ENCODE peak calls at places on chromosome 2, in eight cellular contexts. N is HT1080; J is progenitor cell of endocrine pancreas; H is epithelial cell of esophagus; P is stimulated activated CD4-positive, alpha-beta T cell treated with anti-CD3 and anti-CD28 coated beads, TNF-alpha, amount 100 ng/mL, for 4 hours; S is iris pigment epithelial cell; F is HuH-7.5; W is posterior cingulate gyrus. U is an unnamed sample.

GRCh38 chr2:14297906-14298305 is 334.6 kb upstream of the LRATD1 start:
- DNase-seq in N (no peak), J (no peak), H (peak; percentile 26), P (no peak), S (peak; percentile 4), F (no peak), W (no peak), U (no peak)

GRCh38 chr2:217033191-217033590 is 173.3 kb upstream of the TNP1 start:
- DNase-seq in N (no peak), J (no peak), H (no peak), P (no peak), S (no peak), F (no peak), W (no peak), U (no peak)

GRCh38 chr2:233448220-233448559 is 93.9 kb downstream of the DGKD start:
- DNase-seq in N (no peak), J (no peak), H (peak; percentile 11), P (no peak), S (peak; percentile 15), F (no peak), W (peak; percentile 35), U (peak; percentile 27)

GRCh38 chr2:95303191-95303914 is 6.2 kb downstream of the KCNIP3 start:
- DNase-seq in N (no peak), J (no peak), H (no peak), P (no peak), S (no peak), F (no peak), W (peak; percentile 90), U (no peak)

GRCh38 chr2:33583194-33583938 is 15.7 kb downstream of the FAM98A start:
- DNase-seq in N (peak; percentile 18), J (no peak), H (peak; percentile 33), P (no peak), S (peak; percentile 32), F (no peak), W (no peak), U (peak; percentile 36)

GRCh38 chr2:8544168-8544785 is 137.6 kb upstream of the ID2 start:
- DNase-seq in N (no peak), J (no peak), H (no peak), P (no peak), S (no peak), F (no peak), W (no peak), U (no peak)

GRCh38 chr2:19358242-19359020 is at the start of gene OSR1:
- DNase-seq in N (no peak), J (peak; percentile 52), H (peak; percentile 58), P (no peak), S (peak; percentile 71), F (peak; percentile 75), W (peak; percentile 83), U (peak; percentile 53)

GRCh38 chr2:15940661-15941482 is 522 bp downstream of the MYCN start:
- DNase-seq in N (no peak), J (peak; percentile 15), H (peak; percentile 11), P (no peak), S (peak; percentile 3), F (peak; percentile 47), W (no peak), U (no peak)

GRCh38 chr2:225337183-225337582 is 62.3 kb upstream of the NYAP2 start:
- DNase-seq in N (peak; percentile 75), J (no peak), H (peak; percentile 13), P (no peak), S (peak; percentile 93), F (no peak), W (no peak), U (no peak)

GRCh38 chr2:136281281-136282117 is 163.6 kb upstream of the CXCR4 start:
- DNase-seq in N (no peak), J (no peak), H (no peak), P (peak; percentile 7), S (no peak), F (no peak), W (no peak), U (no peak)

GRCh38 chr2:239983004-239983778 is 42.0 kb downstream of the NDUFA10 start:
- DNase-seq in N (no peak), J (no peak), H (no peak), P (no peak), S (no peak), F (no peak), W (no peak), U (no peak)

GRCh38 chr2:69386376-69386775 is 651 bp downstream of the GFPT1 start:
- DNase-seq in N (no peak), J (no peak), H (no peak), P (no peak), S (no peak), F (peak; percentile 35), W (no peak), U (peak; percentile 24)

GRCh38 chr2:217653240-217653639 is 349.6 kb downstream of the TNS1 start:
- DNase-seq in N (peak; percentile 90), J (no peak), H (peak; percentile 78), P (no peak), S (peak; percentile 90), F (no peak), W (peak; percentile 75), U (no peak)

GRCh38 chr2:119525574-119525973 is 1.3 kb upstream of the SCTR start:
- DNase-seq in N (no peak), J (no peak), H (no peak), P (no peak), S (no peak), F (no peak), W (no peak), U (no peak)

GRCh38 chr2:25546852-25547251 is 126.5 kb downstream of the DTNB start:
- DNase-seq in N (no peak), J (no peak), H (no peak), P (no peak), S (no peak), F (no peak), W (no peak), U (no peak)

GRCh38 chr2:107747964-107748583 is 78.6 kb upstream of the RGPD4 start:
- DNase-seq in N (peak; percentile 53), J (no peak), H (no peak), P (no peak), S (no peak), F (no peak), W (no peak), U (no peak)

GRCh38 chr2:84697895-84698294 is 181.6 kb downstream of the DNAH6 start:
- DNase-seq in N (peak; percentile 27), J (no peak), H (peak; percentile 20), P (no peak), S (peak; percentile 34), F (no peak), W (no peak), U (no peak)

GRCh38 chr2:233832414-233832813 is 21.9 kb downstream of the HJURP start:
- DNase-seq in N (no peak), J (no peak), H (no peak), P (no peak), S (peak; percentile 21), F (no peak), W (peak; percentile 1), U (no peak)

GRCh38 chr2:42195559-42195958 is 26.4 kb downstream of the EML4 start:
- DNase-seq in N (no peak), J (no peak), H (peak; percentile 65), P (no peak), S (peak; percentile 84), F (no peak), W (no peak), U (peak; percentile 88)

GRCh38 chr2:205730701-205731271 is 48.5 kb downstream of the NRP2 start:
- DNase-seq in N (no peak), J (no peak), H (no peak), P (no peak), S (peak; percentile 82), F (no peak), W (no peak), U (no peak)

GRCh38 chr2:237695201-237695780 is 67.9 kb downstream of the LRRFIP1 start:
- DNase-seq in N (peak; percentile 96), J (no peak), H (peak; percentile 90), P (no peak), S (peak; percentile 94), F (no peak), W (no peak), U (no peak)

GRCh38 chr2:32594573-32594972 is 33.3 kb upstream of the TTC27 start:
- DNase-seq in N (no peak), J (no peak), H (no peak), P (no peak), S (no peak), F (no peak), W (no peak), U (no peak)

GRCh38 chr2:160241251-160242137 is 41.4 kb upstream of the ITGB6 start:
- DNase-seq in N (peak; percentile 90), J (no peak), H (peak; percentile 90), P (no peak), S (peak; percentile 88), F (no peak), W (no peak), U (no peak)

GRCh38 chr2:158817596-158817995 is 22.5 kb downstream of the DAPL1 start:
- DNase-seq in N (peak; percentile 44), J (no peak), H (no peak), P (no peak), S (peak; percentile 26), F (no peak), W (no peak), U (no peak)

GRCh38 chr2:129747500-129748125 is 231.9 kb upstream of the RAB6C start:
- DNase-seq in N (no peak), J (no peak), H (no peak), P (no peak), S (no peak), F (no peak), W (no peak), U (no peak)

GRCh38 chr2:163348843-163349395 is 386.9 kb downstream of the FIGN start:
- DNase-seq in N (peak; percentile 68), J (no peak), H (peak; percentile 7), P (no peak), S (peak; percentile 73), F (peak; percentile 92), W (no peak), U (peak; percentile 34)

GRCh38 chr2:105396254-105397024 is 2.4 kb downstream of the FHL2 start:
- DNase-seq in N (peak; percentile 98), J (no peak), H (peak; percentile 100), P (peak; percentile 34), S (peak; percentile 97), F (no peak), W (no peak), U (peak; percentile 85)

GRCh38 chr2:216426166-216426777 is 14.0 kb downstream of the SMARCAL1 start:
- DNase-seq in N (no peak), J (no peak), H (no peak), P (no peak), S (no peak), F (no peak), W (no peak), U (no peak)

GRCh38 chr2:49248506-49248905 is 94.2 kb upstream of the FSHR start:
- DNase-seq in N (peak; percentile 93), J (no peak), H (peak; percentile 78), P (no peak), S (peak; percentile 96), F (no peak), W (no peak), U (peak; percentile 14)

GRCh38 chr2:232276739-232277313 is 101.7 kb upstream of the ALPP start:
- DNase-seq in N (no peak), J (no peak), H (no peak), P (no peak), S (no peak), F (no peak), W (no peak), U (no peak)

GRCh38 chr2:233810385-233810784 is 32.3 kb downstream of the MROH2A start:
- DNase-seq in N (no peak), J (no peak), H (no peak), P (no peak), S (no peak), F (no peak), W (peak; percentile 20), U (no peak)

GRCh38 chr2:145748927-145749326 is 1229.0 kb upstream of the ZEB2 start:
- DNase-seq in N (no peak), J (no peak), H (no peak), P (no peak), S (no peak), F (no peak), W (no peak), U (no peak)

GRCh38 chr2:212721026-212721451 is 182.4 kb upstream of the ERBB4 start:
- DNase-seq in N (no peak), J (no peak), H (no peak), P (no peak), S (no peak), F (no peak), W (peak; percentile 75), U (no peak)

GRCh38 chr2:226802573-226802972 is 3.0 kb upstream of the IRS1 start:
- DNase-seq in N (peak; percentile 46), J (no peak), H (peak; percentile 87), P (no peak), S (peak; percentile 91), F (no peak), W (no peak), U (peak; percentile 86)

U was measured in HepG2.